ENCODE peak calls at places on chromosomes 12 and 14, in six cellular contexts. V, B, H, Y, D and Q are unnamed samples.

GRCh38 chr12:107514887-107515445 is 170.6 kb upstream of the PWP1 start:
- ATAC-seq in V (no peak), B (no peak), H (no peak), Y (no peak), D (peak; percentile 66), Q (peak; percentile 71)

GRCh38 chr14:101962503-101962874 is 1.9 kb upstream of the DYNC1H1 start:
- ATAC-seq in V (peak; percentile 4), B (no peak), H (no peak), Y (no peak), D (peak; percentile 54), Q (no peak)

GRCh38 chr12:130263025-130263424 is 74.7 kb upstream of the PIWIL1 start:
- ATAC-seq in V (no peak), B (no peak), H (no peak), Y (no peak), D (no peak), Q (no peak)

GRCh38 chr14:100747021-100747586 is 20.4 kb downstream of the DLK1 start:
- ATAC-seq in V (peak; percentile 29), B (peak; percentile 45), H (no peak), Y (no peak), D (peak; percentile 97), Q (peak; percentile 98)

GRCh38 chr14:69900603-69901002 is 21.4 kb downstream of the SMOC1 start:
- ATAC-seq in V (no peak), B (no peak), H (no peak), Y (no peak), D (no peak), Q (no peak)

GRCh38 chr12:4116251-4117111 is 157.1 kb upstream of the CCND2 start:
- ATAC-seq in V (no peak), B (no peak), H (no peak), Y (peak; percentile 79), D (peak; percentile 72), Q (peak; percentile 75)

GRCh38 chr14:88879016-88879415 is 54.6 kb downstream of the TTC8 start:
- ATAC-seq in V (no peak), B (no peak), H (no peak), Y (no peak), D (peak; percentile 94), Q (peak; percentile 80)

GRCh38 chr14:104393199-104393897 is 186.2 kb upstream of the C14orf180 start:
- ATAC-seq in V (no peak), B (no peak), H (no peak), Y (no peak), D (no peak), Q (no peak)

GRCh38 chr14:98984027-98984718 is 287.8 kb downstream of the BCL11B start:
- ATAC-seq in V (no peak), B (no peak), H (peak; percentile 63), Y (peak; percentile 58), D (no peak), Q (no peak)

GRCh38 chr12:2959194-2959507 is at the start of gene TEAD4:
- ATAC-seq in V (peak; percentile 70), B (peak; percentile 42), H (no peak), Y (peak; percentile 78), D (peak; percentile 63), Q (peak; percentile 53)

GRCh38 chr14:102870994-102871831 is 51.2 kb upstream of the AMN start:
- ATAC-seq in V (no peak), B (no peak), H (no peak), Y (no peak), D (no peak), Q (peak; percentile 19)

GRCh38 chr14:23935158-23935557 is 18.4 kb upstream of the DHRS4 start:
- ATAC-seq in V (no peak), B (no peak), H (no peak), Y (no peak), D (no peak), Q (no peak)

GRCh38 chr12:115504241-115504941 is 773.1 kb downstream of the MED13L start:
- ATAC-seq in V (no peak), B (no peak), H (no peak), Y (no peak), D (no peak), Q (peak; percentile 38)

GRCh38 chr12:128820723-128821432 is 2.9 kb downstream of the SLC15A4 start:
- ATAC-seq in V (no peak), B (no peak), H (no peak), Y (peak; percentile 24), D (no peak), Q (no peak)

GRCh38 chr14:22671622-22672021 is 27.5 kb upstream of the OR6J1 start:
- ATAC-seq in V (peak; percentile 92), B (peak; percentile 27), H (no peak), Y (no peak), D (no peak), Q (no peak)

GRCh38 chr14:55446833-55447232 is 6.4 kb upstream of the TBPL2 start:
- ATAC-seq in V (no peak), B (no peak), H (no peak), Y (no peak), D (peak; percentile 67), Q (no peak)

GRCh38 chr12:118122264-118122663 is 13.7 kb upstream of the PEBP1 start:
- ATAC-seq in V (no peak), B (no peak), H (no peak), Y (no peak), D (no peak), Q (no peak)

GRCh38 chr14:24699052-24699451 is 65.1 kb upstream of the GZMB start:
- ATAC-seq in V (no peak), B (no peak), H (no peak), Y (peak; percentile 16), D (no peak), Q (no peak)

GRCh38 chr14:86129426-86129825 is 599.5 kb downstream of the FLRT2 start:
- ATAC-seq in V (no peak), B (no peak), H (no peak), Y (no peak), D (no peak), Q (no peak)